ENCODE peak calls at places on chromosomes 16 and 17, in six cellular contexts. One of them, this sample, is unnamed.

GRCh38 chr17:20202141-20202574 is 193.0 kb downstream of the SPECC1 start:
- DNase-seq in H1: no peak
- DNase-seq in K562: no peak
- DNase-seq in GM12878: no peak
- DNase-seq in GM12891: no peak
- DNase-seq in HepG2: no peak
- DNase-seq in this sample: no peak

GRCh38 chr17:8142887-8143580 is 9.2 kb downstream of the PER1 start:
- DNase-seq in GM12878: no peak
- DNase-seq in K562: no peak
- DNase-seq in HepG2: no peak
- DNase-seq in H1: no peak
- DNase-seq in GM12891: no peak
- DNase-seq in this sample: no peak

GRCh38 chr16:66878067-66878466 is 2.2 kb upstream of the PDP2 start:
- DNase-seq in HepG2: no peak
- DNase-seq in H1: no peak
- DNase-seq in K562: no peak
- DNase-seq in GM12891: no peak
- DNase-seq in GM12878: no peak
- DNase-seq in this sample: no peak

GRCh38 chr17:72924181-72924580 is 168.3 kb downstream of the SLC39A11 start:
- DNase-seq in GM12891: no peak
- DNase-seq in K562: no peak
- DNase-seq in HepG2: no peak
- DNase-seq in GM12878: no peak
- DNase-seq in H1: no peak
- DNase-seq in this sample: no peak

GRCh38 chr16:24753437-24753836 is 24.0 kb downstream of the TNRC6A start:
- DNase-seq in H1: no peak
- DNase-seq in GM12891: no peak
- DNase-seq in K562: peak; percentile 44
- DNase-seq in HepG2: no peak
- DNase-seq in GM12878: no peak
- DNase-seq in this sample: no peak

GRCh38 chr17:39641883-39642282 is 4.9 kb downstream of the STARD3 start:
- DNase-seq in K562: peak; percentile 59
- DNase-seq in HepG2: no peak
- DNase-seq in GM12891: no peak
- DNase-seq in H1: no peak
- DNase-seq in GM12878: no peak
- DNase-seq in this sample: no peak

GRCh38 chr17:67682196-67682595 is 35.5 kb upstream of the NOL11 start:
- DNase-seq in GM12891: no peak
- DNase-seq in K562: no peak
- DNase-seq in GM12878: no peak
- DNase-seq in HepG2: no peak
- DNase-seq in H1: no peak
- DNase-seq in this sample: no peak

GRCh38 chr17:14498812-14499211 is 197.9 kb downstream of the HS3ST3B1 start:
- DNase-seq in GM12891: no peak
- DNase-seq in H1: no peak
- DNase-seq in GM12878: no peak
- DNase-seq in K562: no peak
- DNase-seq in HepG2: no peak
- DNase-seq in this sample: no peak

GRCh38 chr17:19440421-19440820 is 29.4 kb downstream of the RNF112 start:
- DNase-seq in GM12891: no peak
- DNase-seq in GM12878: no peak
- DNase-seq in H1: no peak
- DNase-seq in HepG2: no peak
- DNase-seq in K562: no peak
- DNase-seq in this sample: no peak

GRCh38 chr17:32356750-32357149 is 6.8 kb downstream of the ZNF207 start:
- DNase-seq in HepG2: no peak
- DNase-seq in GM12891: no peak
- DNase-seq in K562: no peak
- DNase-seq in H1: no peak
- DNase-seq in GM12878: no peak
- DNase-seq in this sample: no peak

GRCh38 chr17:7465481-7466275 is 13.8 kb downstream of the ZBTB4 start:
- DNase-seq in K562: no peak
- DNase-seq in HepG2: no peak
- DNase-seq in H1: no peak
- DNase-seq in GM12891: no peak
- DNase-seq in GM12878: no peak
- DNase-seq in this sample: no peak

GRCh38 chr17:60401819-60402218 is 9.9 kb upstream of the USP32 start:
- DNase-seq in H1: no peak
- DNase-seq in GM12891: no peak
- DNase-seq in K562: no peak
- DNase-seq in GM12878: no peak
- DNase-seq in HepG2: no peak
- DNase-seq in this sample: no peak

GRCh38 chr16:23384878-23385277 is 68.1 kb downstream of the COG7 start:
- DNase-seq in K562: no peak
- DNase-seq in GM12891: no peak
- DNase-seq in HepG2: no peak
- DNase-seq in GM12878: no peak
- DNase-seq in H1: no peak
- DNase-seq in this sample: no peak

GRCh38 chr16:23389201-23389600 is 63.8 kb downstream of the COG7 start:
- DNase-seq in GM12878: no peak
- DNase-seq in GM12891: no peak
- DNase-seq in HepG2: no peak
- DNase-seq in K562: no peak
- DNase-seq in H1: no peak
- DNase-seq in this sample: no peak

GRCh38 chr16:23385441-23385840 is 67.5 kb downstream of the COG7 start:
- DNase-seq in H1: no peak
- DNase-seq in K562: no peak
- DNase-seq in GM12878: no peak
- DNase-seq in HepG2: no peak
- DNase-seq in GM12891: no peak
- DNase-seq in this sample: no peak

GRCh38 chr16:23388786-23389185 is 64.2 kb downstream of the COG7 start:
- DNase-seq in HepG2: no peak
- DNase-seq in H1: no peak
- DNase-seq in GM12878: no peak
- DNase-seq in K562: no peak
- DNase-seq in GM12891: no peak
- DNase-seq in this sample: no peak

DNA sequence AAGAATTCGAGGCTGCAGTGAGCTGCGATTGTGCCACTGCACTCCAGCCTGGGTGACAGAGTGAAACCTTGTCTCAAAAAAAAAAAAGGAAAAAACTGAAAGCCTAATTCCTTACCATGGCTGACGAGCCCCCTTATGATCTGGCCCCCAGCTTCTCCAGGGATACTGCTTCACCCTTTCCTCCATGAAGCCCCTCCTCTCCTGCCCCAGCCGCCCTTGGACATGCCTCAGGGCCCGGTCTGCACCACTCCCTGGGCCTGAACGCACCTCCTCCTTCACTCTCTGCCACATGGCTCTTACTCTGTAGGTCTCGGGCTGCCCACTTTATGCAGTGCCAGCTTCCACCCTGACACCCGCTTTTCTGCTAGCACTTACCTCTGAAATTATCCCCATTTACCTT is 65.3 kb downstream of the COG7 start:
- DNase-seq in HepG2: no peak
- DNase-seq in K562: no peak
- DNase-seq in GM12891: no peak
- DNase-seq in GM12878: no peak
- DNase-seq in H1: no peak
- DNase-seq in this sample: no peak
- TF ChIP-seq TAF1 in HepG2: no peak
- TF ChIP-seq TAF1 in K562: no peak
- TF ChIP-seq TAF1 in GM12891: no peak
- TF ChIP-seq TAF1 in GM12878: no peak
- TF ChIP-seq TAF1 in H1: no peak
- TF ChIP-seq TAF1 in this sample: no peak

GRCh38 chr17:80260791-80261158 is at the start of gene RNF213:
- DNase-seq in GM12891: peak; percentile 68
- DNase-seq in H1: peak; percentile 66
- DNase-seq in K562: peak; percentile 60
- DNase-seq in HepG2: no peak
- DNase-seq in GM12878: no peak
- DNase-seq in this sample: peak; percentile 75
- TF ChIP-seq POLR2A in GM12891: peak; percentile 41
- TF ChIP-seq POLR2A in H1: no peak
- TF ChIP-seq POLR2A in K562: no peak
- TF ChIP-seq POLR2A in HepG2: peak; percentile 12
- TF ChIP-seq POLR2A in GM12878: peak; percentile 77
- TF ChIP-seq POLR2A in this sample: peak; percentile 62

GRCh38 chr17:71409137-71409536 is 711.7 kb upstream of the SOX9 start:
- DNase-seq in H1: no peak
- DNase-seq in GM12878: no peak
- DNase-seq in K562: no peak
- DNase-seq in HepG2: no peak
- DNase-seq in GM12891: no peak
- DNase-seq in this sample: no peak

GRCh38 chr17:71405101-71405500 is 715.7 kb upstream of the SOX9 start:
- DNase-seq in HepG2: no peak
- DNase-seq in H1: no peak
- DNase-seq in K562: no peak
- DNase-seq in GM12878: no peak
- DNase-seq in GM12891: no peak
- DNase-seq in this sample: no peak

GRCh38 chr17:71409712-71410111 is 711.1 kb upstream of the SOX9 start:
- DNase-seq in H1: no peak
- DNase-seq in GM12878: no peak
- DNase-seq in HepG2: no peak
- DNase-seq in K562: no peak
- DNase-seq in GM12891: no peak
- DNase-seq in this sample: no peak

GRCh38 chr17:71412803-71413202 is 708.0 kb upstream of the SOX9 start:
- DNase-seq in GM12891: no peak
- DNase-seq in HepG2: no peak
- DNase-seq in H1: no peak
- DNase-seq in GM12878: no peak
- DNase-seq in K562: no peak
- DNase-seq in this sample: no peak

DNA sequence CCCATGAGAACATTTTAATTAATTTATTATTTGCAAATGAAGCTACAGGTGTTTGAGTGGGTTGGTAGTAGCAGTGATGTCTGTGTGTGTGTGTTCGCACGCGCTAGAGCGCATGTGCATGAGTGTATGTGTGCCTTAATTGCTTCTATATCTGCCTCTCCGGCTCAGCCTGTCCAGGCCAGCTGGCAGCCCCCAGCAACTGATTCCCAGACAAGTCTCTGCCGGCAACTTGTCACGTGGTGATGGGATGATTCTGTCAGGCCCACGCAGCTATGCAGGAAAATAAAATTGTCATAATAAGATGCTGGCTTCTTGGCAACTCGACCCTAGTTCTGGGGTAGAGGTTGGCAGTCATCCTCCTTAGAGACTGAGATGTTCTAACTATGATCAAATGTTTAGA is 712.8 kb upstream of the SOX9 start:
- DNase-seq in H1: no peak
- DNase-seq in K562: no peak
- DNase-seq in HepG2: no peak
- DNase-seq in GM12878: no peak
- DNase-seq in GM12891: no peak
- DNase-seq in this sample: no peak
- TF ChIP-seq TAF1 in H1: no peak
- TF ChIP-seq TAF1 in K562: no peak
- TF ChIP-seq TAF1 in HepG2: no peak
- TF ChIP-seq TAF1 in GM12878: no peak
- TF ChIP-seq TAF1 in GM12891: no peak
- TF ChIP-seq TAF1 in this sample: no peak

DNA sequence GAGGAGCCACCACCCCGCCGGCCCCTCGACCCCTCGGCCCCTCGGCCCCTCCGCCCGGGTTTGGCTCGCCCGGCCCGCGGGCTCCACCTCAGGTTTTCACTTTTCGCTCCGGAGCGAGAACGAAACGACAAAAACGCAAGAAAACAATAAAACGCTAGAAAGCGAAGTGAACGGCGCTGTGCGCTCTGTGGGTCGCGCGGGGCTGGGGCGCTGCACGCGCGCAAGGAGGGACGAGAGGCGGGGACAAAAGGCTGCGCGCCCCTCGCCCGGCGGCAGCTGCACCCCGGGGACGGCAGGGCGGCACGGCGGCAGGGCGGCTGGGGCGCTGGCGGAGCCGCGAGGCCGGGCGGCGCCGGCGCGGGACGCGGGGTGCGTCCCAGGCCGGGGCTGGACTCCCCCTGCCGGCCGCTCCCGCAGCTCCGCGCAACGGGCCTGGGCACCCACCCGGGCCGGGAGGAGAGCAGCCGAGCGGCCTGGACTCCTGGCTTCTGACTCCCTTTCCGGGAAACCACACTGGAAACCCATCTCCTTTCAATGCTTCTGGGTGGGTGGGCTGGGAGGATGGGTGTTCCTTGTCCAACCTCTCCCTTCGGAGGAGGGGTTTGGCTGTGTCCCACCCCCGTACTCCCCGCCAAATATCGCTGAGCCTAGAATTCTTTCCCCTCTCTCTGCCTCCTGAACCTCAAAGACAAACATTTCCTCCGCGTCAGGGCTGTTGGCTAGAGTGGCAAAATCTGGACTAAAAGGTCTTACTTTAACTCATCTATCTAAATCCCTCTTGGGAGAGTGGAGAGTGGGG is 9.9 kb downstream of the TBX2 start:
- DNase-seq in GM12891: peak; percentile 74
- DNase-seq in GM12878: no peak
- DNase-seq in HepG2: no peak
- DNase-seq in H1: peak; percentile 73
- DNase-seq in K562: peak; percentile 50
- DNase-seq in this sample: peak; percentile 56
- TF ChIP-seq POLR2A in GM12891: no peak
- TF ChIP-seq POLR2A in GM12878: no peak
- TF ChIP-seq POLR2A in HepG2: no peak
- TF ChIP-seq POLR2A in H1: no peak
- TF ChIP-seq POLR2A in K562: no peak
- TF ChIP-seq POLR2A in this sample: no peak

This sample was measured in GM12892.